ENCODE peak calls at places on chromosomes 7 and 10, in six cellular contexts. R, U, L, T, C and E are unnamed samples.

GRCh38 chr10:121413951-121414350 is 184.3 kb downstream of the FGFR2 start:
- DNase-seq in R (no peak), U (no peak), L (no peak), T (no peak), C (no peak), E (no peak)

GRCh38 chr10:118332247-118332646 is 9.9 kb downstream of the FAM204A start:
- DNase-seq in R (no peak), U (no peak), L (peak; percentile 40), T (no peak), C (no peak), E (no peak)

GRCh38 chr10:14605231-14605925 is 169.3 kb downstream of the FAM107B start:
- DNase-seq in R (peak; percentile 44), U (peak; percentile 87), L (no peak), T (no peak), C (peak; percentile 15), E (no peak)

GRCh38 chr10:115355162-115355760 is 262.1 kb downstream of the ATRNL1 start:
- DNase-seq in R (peak; percentile 63), U (peak; percentile 15), L (peak; percentile 40), T (no peak), C (peak; percentile 81), E (peak; percentile 61)

GRCh38 chr7:139955098-139955820 is 107.5 kb downstream of the PARP12 start:
- DNase-seq in R (no peak), U (no peak), L (no peak), T (no peak), C (no peak), E (no peak)

GRCh38 chr10:71323407-71323806 is 4.3 kb downstream of the SLC29A3 start:
- DNase-seq in R (peak; percentile 35), U (no peak), L (peak; percentile 81), T (no peak), C (peak; percentile 32), E (no peak)

GRCh38 chr10:7962592-7962991 is 91.9 kb upstream of the GATA3 start:
- DNase-seq in R (no peak), U (no peak), L (no peak), T (no peak), C (no peak), E (no peak)

GRCh38 chr10:118340486-118340885 is 1.6 kb downstream of the FAM204A start:
- DNase-seq in R (no peak), U (no peak), L (peak; percentile 12), T (no peak), C (no peak), E (no peak)

GRCh38 chr10:83750604-83751003 is 388.7 kb upstream of the GHITM start:
- DNase-seq in R (no peak), U (no peak), L (no peak), T (no peak), C (no peak), E (no peak)

GRCh38 chr10:110286841-110287240 is 17.9 kb downstream of the SMNDC1 start:
- DNase-seq in R (no peak), U (no peak), L (no peak), T (no peak), C (no peak), E (no peak)

GRCh38 chr7:37047260-37047659 is 323.0 kb upstream of the AOAH start:
- DNase-seq in R (no peak), U (no peak), L (no peak), T (no peak), C (no peak), E (no peak)

GRCh38 chr7:134851141-134851540 is 71.7 kb downstream of the CALD1 start:
- DNase-seq in R (no peak), U (no peak), L (no peak), T (no peak), C (no peak), E (no peak)

GRCh38 chr7:1268076-1268815 is 35.6 kb downstream of the UNCX start:
- DNase-seq in R (no peak), U (no peak), L (no peak), T (no peak), C (no peak), E (no peak)

GRCh38 chr7:84548366-84549085 is 353.9 kb upstream of the SEMA3A start:
- DNase-seq in R (no peak), U (no peak), L (no peak), T (no peak), C (no peak), E (peak; percentile 68)

GRCh38 chr10:59388577-59388976 is 26.2 kb upstream of the FAM13C start:
- DNase-seq in R (no peak), U (no peak), L (no peak), T (no peak), C (no peak), E (no peak)

GRCh38 chr10:59279476-59279875 is 82.9 kb downstream of the FAM13C start:
- DNase-seq in R (no peak), U (no peak), L (no peak), T (no peak), C (no peak), E (no peak)

GRCh38 chr10:87844837-87845623 is 18.3 kb downstream of the KLLN start:
- DNase-seq in R (peak; percentile 9), U (no peak), L (no peak), T (no peak), C (no peak), E (no peak)

GRCh38 chr10:71893258-71893815 is 42.3 kb upstream of the PSAP start:
- DNase-seq in R (peak; percentile 35), U (no peak), L (no peak), T (no peak), C (no peak), E (no peak)

GRCh38 chr10:30454744-30455498 is 20.9 kb downstream of the MAP3K8 start:
- DNase-seq in R (no peak), U (no peak), L (no peak), T (no peak), C (no peak), E (no peak)

GRCh38 chr10:21336476-21337170 is 188.9 kb downstream of the SKIDA1 start:
- DNase-seq in R (peak; percentile 92), U (no peak), L (peak; percentile 91), T (peak; percentile 56), C (peak; percentile 84), E (peak; percentile 78)

GRCh38 chr7:79615466-79615865 is 162.0 kb upstream of the MAGI2 start:
- DNase-seq in R (no peak), U (no peak), L (no peak), T (no peak), C (no peak), E (no peak)

GRCh38 chr7:149872419-149873073 is 1.2 kb upstream of the ATP6V0E2 start:
- DNase-seq in R (peak; percentile 81), U (no peak), L (peak; percentile 93), T (no peak), C (no peak), E (no peak)

GRCh38 chr7:149871576-149871975 is 2.2 kb upstream of the ATP6V0E2 start:
- DNase-seq in R (no peak), U (no peak), L (no peak), T (no peak), C (no peak), E (no peak)

GRCh38 chr7:149873968-149874643 is at the start of gene ATP6V0E2:
- DNase-seq in R (no peak), U (no peak), L (no peak), T (no peak), C (no peak), E (no peak)

GRCh38 chr7:149874644-149875028 is 867 bp downstream of the ATP6V0E2 start:
- DNase-seq in R (peak; percentile 76), U (no peak), L (peak; percentile 5), T (no peak), C (no peak), E (no peak)

DNA sequence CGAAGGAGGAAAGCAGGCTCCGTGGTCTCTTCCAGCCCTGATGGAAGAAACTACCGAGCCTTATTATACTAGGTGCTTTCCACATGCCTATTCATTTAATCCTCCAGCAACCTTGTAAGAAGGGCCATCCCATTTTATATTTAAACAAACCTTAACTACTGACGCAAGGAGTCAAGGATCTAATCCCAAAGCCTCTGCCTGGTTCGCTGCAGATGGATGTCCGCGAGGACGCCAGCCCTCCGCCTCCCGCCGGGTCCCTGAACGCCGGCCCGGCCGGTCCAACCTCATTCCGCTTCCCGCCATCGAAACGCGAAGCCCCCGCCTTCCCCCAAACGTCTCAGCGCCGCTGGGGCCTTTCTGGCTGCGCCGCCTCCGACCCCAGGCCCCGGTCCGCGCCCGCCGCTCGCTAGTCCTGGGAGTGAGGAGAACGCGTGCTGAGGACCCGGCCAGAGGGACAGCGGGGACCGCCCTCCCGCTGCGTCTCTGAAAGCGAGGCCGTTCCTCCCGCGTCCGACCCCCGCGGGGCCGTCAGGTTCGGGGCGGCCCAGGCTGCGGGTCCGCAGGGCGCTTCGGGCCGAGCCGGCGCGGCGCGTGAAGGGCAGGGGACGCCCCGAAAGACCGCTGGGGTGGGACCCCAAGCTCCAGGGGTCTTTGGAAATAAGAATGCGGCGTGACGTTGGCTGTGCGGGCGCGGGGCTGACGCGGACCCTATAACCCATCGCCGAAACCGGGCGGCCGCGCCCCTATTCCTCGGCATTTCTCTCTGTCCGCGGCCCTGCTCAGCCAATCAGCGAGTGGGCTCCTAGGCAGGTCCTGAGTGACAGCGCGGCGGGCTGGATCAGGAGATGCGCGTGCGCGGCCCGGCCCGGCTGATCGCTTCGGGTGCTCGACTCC is 448 bp upstream of the ATP6V0E2 start:
- DNase-seq in R (peak; percentile 91), U (peak; percentile 73), L (peak; percentile 98), T (peak; percentile 85), C (peak; percentile 78), E (peak; percentile 78)
- H3K4me1 ChIP-seq in R (peaks cover 33% of the 10 kb centered on the region), U (peaks cover 51% of the 10 kb centered on the region), L (peaks cover 15% of the 10 kb centered on the region), T (no peaks in the 10 kb centered on the region), C (peaks cover 9% of the 10 kb centered on the region), E (peaks cover 13% of the 10 kb centered on the region)

GRCh38 chr10:119517235-119518141 is 25.0 kb downstream of the RGS10 start:
- DNase-seq in R (no peak), U (peak; percentile 59), L (no peak), T (no peak), C (no peak), E (no peak)
- TF ChIP-seq YY1 in R (no peak), U (no peak), L (no peak), T (no peak), C (no peak), E (no peak)

GRCh38 chr7:133491846-133492652 is 239.2 kb downstream of the EXOC4 start:
- DNase-seq in R (no peak), U (no peak), L (peak; percentile 26), T (no peak), C (no peak), E (no peak)

GRCh38 chr7:133484135-133484534 is 231.3 kb downstream of the EXOC4 start:
- DNase-seq in R (no peak), U (no peak), L (no peak), T (no peak), C (no peak), E (no peak)

GRCh38 chr7:133491319-133491718 is 238.4 kb downstream of the EXOC4 start:
- DNase-seq in R (no peak), U (no peak), L (no peak), T (no peak), C (no peak), E (no peak)

DNA sequence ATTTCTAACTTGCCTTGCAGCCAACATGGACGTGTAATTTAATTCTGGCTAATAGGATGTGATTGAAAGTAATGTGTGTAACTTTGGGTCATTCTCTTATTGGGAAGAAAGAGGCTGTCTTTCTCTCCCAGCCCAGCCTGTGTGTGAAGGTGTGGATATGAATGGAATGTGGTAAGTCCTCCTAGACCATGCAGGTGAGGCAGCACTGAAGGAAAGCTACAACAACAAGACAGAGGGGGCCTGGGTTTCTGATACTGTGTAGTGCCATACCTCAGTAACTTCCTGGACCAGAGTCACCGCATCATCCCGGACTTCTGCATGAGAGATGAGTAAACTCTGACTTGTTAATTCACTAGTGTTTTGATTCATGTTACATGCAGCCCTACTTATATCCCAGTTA is 237.0 kb downstream of the EXOC4 start:
- DNase-seq in R (no peak), U (no peak), L (no peak), T (no peak), C (no peak), E (no peak)
- H3K4me1 ChIP-seq in R (no peaks in the 10 kb centered on the region), U (no peaks in the 10 kb centered on the region), L (peaks cover 12% of the 10 kb centered on the region), T (no peaks in the 10 kb centered on the region), C (no peaks in the 10 kb centered on the region), E (no peaks in the 10 kb centered on the region)

GRCh38 chr7:149147730-149148653 is 739 bp downstream of the ZNF398 start:
- DNase-seq in R (peak; percentile 10), U (no peak), L (peak; percentile 78), T (no peak), C (no peak), E (no peak)
- TF ChIP-seq YY1 in R (peak; percentile 49), U (peak; percentile 79), L (peak; percentile 88), T (no peak), C (no peak), E (no peak)